ENCODE peak calls at places on chromosomes 6 and 20, in seven cellular contexts. D, L, P, G, A, S and W are unnamed samples.

GRCh38 chr6:80457044-80457933 is 350.8 kb downstream of the BCKDHB start:
- DNase-seq in D (no peak), L (peak; percentile 3), P (peak; percentile 96), G (no peak), A (no peak), S (no peak), W (no peak)

GRCh38 chr6:49668083-49668511 is 31.5 kb upstream of the RHAG start:
- DNase-seq in D (no peak), L (no peak), P (no peak), G (no peak), A (no peak), S (no peak), W (no peak)

GRCh38 chr20:60999256-60999655 is 252.8 kb upstream of the CDH4 start:
- DNase-seq in D (no peak), L (no peak), P (no peak), G (no peak), A (no peak), S (no peak), W (no peak)

GRCh38 chr6:116424001-116424400 is 37.2 kb upstream of the CALHM6 start:
- DNase-seq in D (no peak), L (no peak), P (peak; percentile 67), G (no peak), A (no peak), S (no peak), W (no peak)

GRCh38 chr6:119277047-119277446 is 72.5 kb downstream of the MAN1A1 start:
- DNase-seq in D (no peak), L (no peak), P (no peak), G (no peak), A (no peak), S (no peak), W (no peak)

GRCh38 chr6:19070520-19070919 is 683.4 kb downstream of the RNF144B start:
- DNase-seq in D (no peak), L (no peak), P (no peak), G (no peak), A (no peak), S (no peak), W (no peak)

GRCh38 chr6:127634178-127634577 is 57.2 kb downstream of the C6orf58 start:
- DNase-seq in D (no peak), L (no peak), P (no peak), G (no peak), A (no peak), S (no peak), W (no peak)

GRCh38 chr20:63332488-63333240 is 28.5 kb downstream of the CHRNA4 start:
- DNase-seq in D (no peak), L (no peak), P (no peak), G (peak; percentile 40), A (no peak), S (no peak), W (no peak)

GRCh38 chr20:31551163-31551562 is 36.9 kb downstream of the HM13 start:
- DNase-seq in D (no peak), L (no peak), P (no peak), G (no peak), A (no peak), S (no peak), W (no peak)

GRCh38 chr6:6686748-6687601 is 98.5 kb downstream of the LY86 start:
- DNase-seq in D (peak; percentile 99), L (peak; percentile 21), P (no peak), G (peak; percentile 100), A (peak; percentile 90), S (peak; percentile 93), W (peak; percentile 94)

GRCh38 chr6:5126214-5126613 is 41.1 kb downstream of the PPP1R3G start:
- DNase-seq in D (no peak), L (no peak), P (no peak), G (no peak), A (no peak), S (no peak), W (no peak)

GRCh38 chr6:43506667-43507471 is 3.3 kb downstream of the LRRC73 start:
- DNase-seq in D (peak; percentile 65), L (no peak), P (peak; percentile 73), G (peak; percentile 77), A (peak; percentile 79), S (peak; percentile 73), W (peak; percentile 92)

GRCh38 chr6:45479834-45480696 is 102.3 kb upstream of the SUPT3H start:
- DNase-seq in D (no peak), L (no peak), P (peak; percentile 70), G (no peak), A (no peak), S (peak; percentile 69), W (no peak)

GRCh38 chr6:14797875-14798593 is 447.8 kb upstream of the JARID2 start:
- DNase-seq in D (no peak), L (no peak), P (no peak), G (no peak), A (no peak), S (no peak), W (no peak)

GRCh38 chr6:125104425-125104824 is 49.1 kb upstream of the TPD52L1 start:
- DNase-seq in D (peak; percentile 29), L (no peak), P (peak; percentile 65), G (no peak), A (peak; percentile 43), S (no peak), W (no peak)

GRCh38 chr20:59673288-59673997 is 69.1 kb downstream of the PHACTR3 start:
- DNase-seq in D (no peak), L (no peak), P (no peak), G (no peak), A (no peak), S (no peak), W (peak; percentile 67)

GRCh38 chr6:30325150-30325872 is 1.4 kb upstream of the TRIM39 start:
- DNase-seq in D (no peak), L (no peak), P (peak; percentile 40), G (no peak), A (peak; percentile 61), S (no peak), W (no peak)